ENCODE peak calls at places on chromosomes 12 and 14, in seven cellular contexts. V is H1, Q is HCT116, R is HepG2, I is K562, S is GM12878, J is SK-N-SH. Y is an unnamed sample.
A peak's percentile ranks its signal among the peaks of the same experiment; 100 is the strongest.

GRCh38 chr14:54535126-54535525 is 25.4 kb downstream of the CGRRF1 start:
- DNase-seq in V (no peak), Q (no peak), R (no peak), I (no peak), S (no peak), J (no peak), Y (no peak)

GRCh38 chr12:79381246-79382208 is 309.2 kb downstream of the PAWR start:
- DNase-seq in V (no peak), Q (no peak), R (no peak), I (no peak), S (no peak), J (no peak), Y (no peak)

GRCh38 chr12:58341791-58342190 is 400.4 kb downstream of the ATP23 start:
- DNase-seq in V (no peak), Q (no peak), R (no peak), I (no peak), S (no peak), J (no peak), Y (peak; percentile 48)

GRCh38 chr12:24551368-24551767 is 397.5 kb downstream of the BCAT1 start:
- DNase-seq in V (no peak), Q (no peak), R (peak; percentile 44), I (no peak), S (no peak), J (no peak), Y (no peak)

GRCh38 chr12:59724011-59724703 is 128.3 kb downstream of the SLC16A7 start:
- DNase-seq in V (no peak), Q (no peak), R (peak; percentile 50), I (no peak), S (no peak), J (no peak), Y (no peak)

GRCh38 chr14:52706286-52706685 is 714 bp upstream of the PSMC6 start:
- DNase-seq in V (no peak), Q (no peak), R (no peak), I (peak; percentile 82), S (no peak), J (peak; percentile 44), Y (no peak)

GRCh38 chr12:93361159-93361919 is 16.4 kb upstream of the NUDT4 start:
- DNase-seq in V (no peak), Q (no peak), R (no peak), I (no peak), S (no peak), J (no peak), Y (no peak)

GRCh38 chr14:56199976-56200577 is 81.9 kb downstream of the PELI2 start:
- DNase-seq in V (no peak), Q (no peak), R (no peak), I (no peak), S (peak; percentile 26), J (no peak), Y (no peak)

GRCh38 chr12:121794532-121795028 is 1.1 kb upstream of the RHOF start:
- DNase-seq in V (no peak), Q (no peak), R (no peak), I (peak; percentile 63), S (no peak), J (peak; percentile 58), Y (no peak)

GRCh38 chr12:56884421-56884820 is 49.8 kb downstream of the SDR9C7 start:
- DNase-seq in V (no peak), Q (no peak), R (no peak), I (no peak), S (no peak), J (no peak), Y (no peak)

GRCh38 chr12:129052373-129052772 is 199.1 kb downstream of the GLT1D1 start:
- DNase-seq in V (no peak), Q (no peak), R (no peak), I (no peak), S (no peak), J (no peak), Y (no peak)

GRCh38 chr14:24296341-24297157 is 3.0 kb downstream of the DHRS1 start:
- DNase-seq in V (peak; percentile 62), Q (no peak), R (peak; percentile 90), I (peak; percentile 66), S (peak; percentile 82), J (peak; percentile 77), Y (peak; percentile 72)

GRCh38 chr12:127991408-127991940 is 275.5 kb upstream of the TMEM132C start:
- DNase-seq in V (no peak), Q (no peak), R (no peak), I (no peak), S (no peak), J (no peak), Y (no peak)

DNA sequence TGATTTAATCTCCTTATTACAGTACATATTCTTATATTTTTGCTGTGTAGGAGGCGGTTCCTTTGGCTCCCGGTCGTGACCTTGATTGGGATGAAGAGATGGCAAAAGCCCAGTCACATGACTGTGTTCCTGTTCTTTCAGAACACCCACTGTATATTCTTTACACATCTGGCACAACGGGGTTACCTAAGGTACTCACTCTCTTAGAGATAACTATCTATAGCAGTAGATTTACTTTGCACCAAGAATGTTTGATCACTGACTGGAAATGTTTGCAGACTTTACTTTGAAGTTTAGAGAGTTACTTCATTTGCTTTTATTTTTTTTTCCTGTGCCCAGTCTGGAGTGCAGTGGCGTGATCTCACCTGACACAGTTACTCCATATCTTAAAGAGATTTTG is 65.2 kb downstream of the ACSS3 start:
- DNase-seq in V (no peak), Q (no peak), R (peak; percentile 98), I (no peak), S (no peak), J (no peak), Y (peak; percentile 64)
- TF ChIP-seq JUND in V (no peak), Q (no peak), R (no peak), I (no peak), S (no peak), J (no peak), Y (no peak)

GRCh38 chr14:68672609-68673285 is 120.1 kb downstream of the ZFP36L1 start:
- DNase-seq in V (no peak), Q (no peak), R (peak; percentile 3), I (no peak), S (no peak), J (no peak), Y (no peak)
- TF ChIP-seq JUND in V (no peak), Q (no peak), R (no peak), I (no peak), S (no peak), J (no peak), Y (no peak)

DNA sequence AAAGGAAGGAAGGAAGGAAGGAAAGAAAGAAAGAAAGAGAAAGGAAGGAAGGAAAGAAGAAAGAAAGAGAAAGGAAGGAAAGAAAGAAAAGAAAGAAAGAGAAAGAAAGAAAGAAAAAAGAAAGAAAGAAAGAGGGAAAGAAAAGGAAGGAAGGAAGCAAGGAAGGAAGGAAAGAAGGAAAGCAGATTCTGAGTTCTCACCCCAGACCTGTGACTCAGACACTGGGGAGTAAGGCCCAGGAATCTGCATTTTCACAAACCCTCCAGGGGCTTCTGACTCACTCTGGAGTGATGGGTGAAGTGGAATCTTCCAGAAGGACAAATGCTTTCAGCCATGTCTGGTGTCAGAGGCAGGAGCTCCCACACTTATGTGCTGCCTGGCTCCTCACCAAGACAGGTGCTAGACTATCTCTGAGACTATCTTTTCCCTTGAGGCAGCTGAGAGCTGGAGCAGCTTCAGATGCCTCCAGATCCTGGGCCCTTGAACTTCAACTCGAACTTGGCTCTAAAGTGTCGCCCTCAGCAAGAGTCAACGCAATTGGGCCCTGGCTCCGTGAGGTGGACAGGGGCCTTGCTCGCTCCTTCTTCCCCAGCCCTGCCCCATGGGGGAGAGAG is 19.7 kb upstream of the SCARB1 start:
- DNase-seq in V (no peak), Q (no peak), R (no peak), I (no peak), S (no peak), J (no peak), Y (peak; percentile 80)
- TF ChIP-seq JUND in V (no peak), Q (peak; percentile 13), R (no peak), I (peak; percentile 77), S (no peak), J (no peak), Y (no peak)

GRCh38 chr14:100641274-100641860 is 54.1 kb upstream of the BEGAIN start:
- DNase-seq in V (no peak), Q (no peak), R (no peak), I (no peak), S (no peak), J (peak; percentile 60), Y (no peak)
- TF ChIP-seq JUND in V (no peak), Q (no peak), R (no peak), I (no peak), S (no peak), J (no peak), Y (no peak)

GRCh38 chr14:61064866-61065265 is 83.8 kb downstream of the SLC38A6 start:
- DNase-seq in V (no peak), Q (no peak), R (no peak), I (no peak), S (no peak), J (no peak), Y (no peak)
- TF ChIP-seq JUND in V (no peak), Q (no peak), R (no peak), I (no peak), S (no peak), J (no peak), Y (no peak)

GRCh38 chr12:4116251-4117111 is 157.1 kb upstream of the CCND2 start:
- DNase-seq in V (peak; percentile 47), Q (no peak), R (peak; percentile 19), I (no peak), S (no peak), J (no peak), Y (peak; percentile 2)
- TF ChIP-seq JUND in V (no peak), Q (no peak), R (no peak), I (no peak), S (no peak), J (no peak), Y (no peak)

DNA sequence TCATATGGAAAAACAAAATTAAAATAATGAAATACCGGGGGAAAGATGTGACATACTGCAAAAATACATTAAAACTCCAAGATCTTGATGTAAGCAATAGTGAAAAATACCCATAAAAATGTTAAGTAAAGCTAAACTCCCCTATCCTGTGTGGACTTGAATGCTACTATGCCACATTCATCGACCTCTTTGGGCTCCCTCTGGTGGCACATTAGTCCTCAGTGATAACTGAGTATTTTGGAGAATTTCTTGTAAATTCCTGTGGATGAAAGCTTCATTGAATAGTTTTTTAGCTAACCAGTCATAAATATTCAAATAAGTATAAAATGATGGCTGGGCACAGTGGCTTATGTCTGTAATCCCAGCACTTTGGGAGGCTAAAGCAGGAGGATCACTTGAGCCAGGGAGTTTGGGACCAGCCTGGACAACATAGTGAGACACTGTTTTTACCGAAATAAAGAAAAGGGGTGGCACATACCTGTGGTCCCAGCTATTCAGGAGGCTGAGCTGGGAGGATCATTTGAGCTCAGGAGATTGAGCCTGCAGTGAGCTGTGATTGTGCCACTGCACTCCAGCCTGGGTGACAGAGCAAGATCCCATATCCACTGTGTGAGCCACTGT is 42.4 kb upstream of the SGPP1 start:
- DNase-seq in V (no peak), Q (peak; percentile 36), R (peak; percentile 57), I (no peak), S (no peak), J (peak; percentile 53), Y (peak; percentile 74)
- TF ChIP-seq JUND in V (no peak), Q (no peak), R (no peak), I (no peak), S (no peak), J (no peak), Y (no peak)